ENCODE peak calls at places on chromosomes 5 and 9, in eight cellular contexts. R is iPS DF 19.7; I is stimulated activated naive CD8-positive, alpha-beta T cell treated with anti-CD3 and anti-CD28 coated beads, Interleukin-15, amount 100 ng/mL, for 72 hours; V is SW480; L is NCI-H460; G is aorta; J is SK-N-DZ; D is stimulated activated CD8-positive, alpha-beta memory T cell treated with anti-CD3 and anti-CD28 coated beads, Interleukin-4, amount 100 ng/mL, for 48 hours. Z is an unnamed sample.
A peak's percentile ranks its signal among the peaks of the same experiment; 100 is the strongest.

GRCh38 chr9:19479874-19480273 is 71.1 kb downstream of the ACER2 start:
- DNase-seq in R (no peak), I (no peak), V (no peak), L (no peak), G (no peak), J (no peak), D (no peak), Z (no peak)

GRCh38 chr5:36696059-36696673 is 89.8 kb downstream of the SLC1A3 start:
- DNase-seq in R (no peak), I (peak; percentile 37), V (peak; percentile 59), L (peak; percentile 53), G (peak; percentile 51), J (peak; percentile 40), D (peak; percentile 58), Z (peak; percentile 62)

GRCh38 chr5:92944903-92945629 is 636.0 kb downstream of the NR2F1-AS1 start:
- DNase-seq in R (no peak), I (no peak), V (no peak), L (no peak), G (no peak), J (no peak), D (no peak), Z (no peak)

GRCh38 chr9:86508208-86508903 is 154.1 kb upstream of the TUT7 start:
- DNase-seq in R (no peak), I (no peak), V (no peak), L (no peak), G (no peak), J (no peak), D (no peak), Z (no peak)

GRCh38 chr5:137743031-137743640 is 7.2 kb upstream of the KLHL3 start:
- DNase-seq in R (peak; percentile 69), I (peak; percentile 50), V (peak; percentile 79), L (peak; percentile 80), G (no peak), J (peak; percentile 83), D (peak; percentile 56), Z (peak; percentile 72)

GRCh38 chr9:107067715-107068416 is 204.9 kb downstream of the ZNF462 start:
- DNase-seq in R (no peak), I (no peak), V (no peak), L (no peak), G (no peak), J (no peak), D (no peak), Z (no peak)

GRCh38 chr9:70573308-70573707 is 158.9 kb upstream of the KLF9 start:
- DNase-seq in R (no peak), I (no peak), V (no peak), L (no peak), G (no peak), J (no peak), D (no peak), Z (no peak)

GRCh38 chr5:175254155-175254554 is 189.8 kb downstream of the DRD1 start:
- DNase-seq in R (no peak), I (no peak), V (no peak), L (no peak), G (no peak), J (no peak), D (no peak), Z (no peak)

GRCh38 chr9:32928145-32928763 is 73.2 kb downstream of the APTX start:
- DNase-seq in R (no peak), I (no peak), V (no peak), L (no peak), G (no peak), J (no peak), D (no peak), Z (peak; percentile 65)

GRCh38 chr5:139660105-139660915 is 12.2 kb downstream of the CXXC5 start:
- DNase-seq in R (no peak), I (no peak), V (peak; percentile 90), L (peak; percentile 60), G (peak; percentile 90), J (no peak), D (no peak), Z (peak; percentile 25)

GRCh38 chr5:138950411-138951011 is 75.4 kb upstream of the LRRTM2 start:
- DNase-seq in R (no peak), I (no peak), V (no peak), L (no peak), G (no peak), J (no peak), D (no peak), Z (no peak)

GRCh38 chr5:50969207-50970145 is 303.0 kb downstream of the PARP8 start:
- DNase-seq in R (no peak), I (no peak), V (peak; percentile 13), L (no peak), G (no peak), J (no peak), D (no peak), Z (no peak)

GRCh38 chr9:134492281-134492691 is 149.3 kb upstream of the COL5A1 start:
- DNase-seq in R (no peak), I (no peak), V (no peak), L (no peak), G (peak; percentile 59), J (peak; percentile 17), D (no peak), Z (no peak)

GRCh38 chr5:141692533-141692888 is 10.5 kb upstream of the ARAP3 start:
- DNase-seq in R (no peak), I (no peak), V (no peak), L (no peak), G (no peak), J (no peak), D (no peak), Z (no peak)

GRCh38 chr9:96020822-96021615 is 145.5 kb downstream of the ERCC6L2 start:
- DNase-seq in R (no peak), I (peak; percentile 72), V (peak; percentile 40), L (no peak), G (no peak), J (no peak), D (peak; percentile 69), Z (peak; percentile 32)

GRCh38 chr9:131666779-131667178 is 73.1 kb downstream of the RAPGEF1 start:
- DNase-seq in R (no peak), I (no peak), V (no peak), L (no peak), G (no peak), J (no peak), D (no peak), Z (no peak)

GRCh38 chr9:1173986-1174385 is 123.8 kb downstream of the DMRT2 start:
- DNase-seq in R (no peak), I (no peak), V (no peak), L (no peak), G (no peak), J (no peak), D (no peak), Z (no peak)

GRCh38 chr9:137476856-137477255 is 17.7 kb upstream of the NSMF start:
- DNase-seq in R (no peak), I (no peak), V (no peak), L (no peak), G (no peak), J (no peak), D (no peak), Z (no peak)

GRCh38 chr5:164187780-164188179 is 682.4 kb downstream of the MAT2B start:
- DNase-seq in R (no peak), I (no peak), V (no peak), L (no peak), G (no peak), J (no peak), D (no peak), Z (no peak)

GRCh38 chr9:70835323-70835722 is 286.1 kb downstream of the TRPM3 start:
- DNase-seq in R (no peak), I (no peak), V (no peak), L (no peak), G (no peak), J (no peak), D (no peak), Z (no peak)

GRCh38 chr9:82934949-82935348 is 128.0 kb downstream of the RASEF start:
- DNase-seq in R (peak; percentile 7), I (no peak), V (peak; percentile 9), L (no peak), G (no peak), J (no peak), D (no peak), Z (no peak)

GRCh38 chr5:15664961-15665360 is 165.0 kb downstream of the FBXL7 start:
- DNase-seq in R (no peak), I (no peak), V (no peak), L (no peak), G (no peak), J (no peak), D (no peak), Z (no peak)

GRCh38 chr9:26863074-26863473 is 29.5 kb downstream of the CAAP1 start:
- DNase-seq in R (no peak), I (no peak), V (no peak), L (peak; percentile 1), G (no peak), J (no peak), D (no peak), Z (no peak)

GRCh38 chr5:132782101-132782500 is 5.1 kb upstream of the SEPTIN8 start:
- DNase-seq in R (no peak), I (no peak), V (no peak), L (no peak), G (peak; percentile 55), J (no peak), D (no peak), Z (peak; percentile 61)

GRCh38 chr9:99486684-99487083 is 264.6 kb downstream of the SEC61B start:
- DNase-seq in R (no peak), I (no peak), V (no peak), L (no peak), G (no peak), J (no peak), D (no peak), Z (no peak)

GRCh38 chr5:166074839-166075481 is 2216.5 kb upstream of the WWC1 start:
- DNase-seq in R (peak; percentile 69), I (no peak), V (peak; percentile 13), L (peak; percentile 9), G (no peak), J (no peak), D (no peak), Z (no peak)

GRCh38 chr5:72191404-72191803 is 84.1 kb downstream of the MAP1B start:
- DNase-seq in R (no peak), I (no peak), V (no peak), L (no peak), G (no peak), J (no peak), D (no peak), Z (no peak)

GRCh38 chr5:56534102-56534501 is 281.2 kb upstream of the MAP3K1 start:
- DNase-seq in R (no peak), I (no peak), V (peak; percentile 85), L (no peak), G (no peak), J (no peak), D (no peak), Z (no peak)

GRCh38 chr5:176521286-176521685 is 15.9 kb downstream of the RNF44 start:
- DNase-seq in R (no peak), I (no peak), V (no peak), L (no peak), G (no peak), J (no peak), D (no peak), Z (no peak)

GRCh38 chr9:36268007-36268427 is 9.8 kb upstream of the GNE start:
- DNase-seq in R (no peak), I (no peak), V (no peak), L (no peak), G (no peak), J (no peak), D (no peak), Z (no peak)

GRCh38 chr5:146071171-146071570 is 34.2 kb downstream of the PLAC8L1 start:
- DNase-seq in R (no peak), I (no peak), V (no peak), L (no peak), G (no peak), J (no peak), D (no peak), Z (no peak)